ENCODE peak calls at places on chromosomes 5 and 9, in six cellular contexts. Q is SK-N-SH, V is HCT116, U is MM.1S, K is PC-3, E is neural progenitor cell. F is an unnamed sample. For H3K27me3, the result is how much of the 10 kb centered on the place peaks cover.

GRCh38 chr5:41708604-41708940 is 161.7 kb downstream of the OXCT1 start:
- DNase-seq in Q (no peak), V (no peak), U (no peak), K (no peak), E (no peak), F (no peak)

GRCh38 chr9:131557855-131558548 is 12.7 kb downstream of the PRRT1B start:
- DNase-seq in Q (no peak), V (no peak), U (no peak), K (no peak), E (no peak), F (no peak)

GRCh38 chr5:93789173-93790070 is 48.0 kb upstream of the POU5F2 start:
- DNase-seq in Q (no peak), V (no peak), U (no peak), K (peak), E (no peak), F (peak)

GRCh38 chr9:131892162-131892707 is 152.4 kb upstream of the RAPGEF1 start:
- DNase-seq in Q (no peak), V (no peak), U (no peak), K (peak), E (no peak), F (no peak)

GRCh38 chr5:107389130-107389553 is 281.6 kb downstream of the EFNA5 start:
- DNase-seq in Q (no peak), V (no peak), U (peak), K (peak), E (no peak), F (peak)

GRCh38 chr5:142540774-142541466 is 145.0 kb downstream of the FGF1 start:
- DNase-seq in Q (no peak), V (no peak), U (no peak), K (no peak), E (no peak), F (peak)

GRCh38 chr5:60334281-60334713 is 365.7 kb downstream of the DEPDC1B start:
- DNase-seq in Q (no peak), V (no peak), U (no peak), K (peak), E (no peak), F (peak)

GRCh38 chr9:120946259-120946658 is 19.7 kb upstream of the TRAF1 start:
- DNase-seq in Q (no peak), V (no peak), U (no peak), K (peak), E (no peak), F (peak)

GRCh38 chr5:134209477-134210240 is 16.2 kb downstream of the PPP2CA start:
- DNase-seq in Q (no peak), V (no peak), U (no peak), K (no peak), E (no peak), F (no peak)

GRCh38 chr5:37249820-37250175 is 622 bp upstream of the CPLANE1 start:
- DNase-seq in Q (no peak), V (no peak), U (no peak), K (no peak), E (no peak), F (no peak)

GRCh38 chr9:129311638-129312037 is 133.6 kb upstream of the IER5L start:
- DNase-seq in Q (no peak), V (no peak), U (no peak), K (no peak), E (no peak), F (no peak)

GRCh38 chr5:65722575-65723424 is 795 bp downstream of the NLN start:
- DNase-seq in Q (peak), V (peak), U (no peak), K (peak), E (peak), F (peak)

GRCh38 chr5:50564079-50564478 is 102.4 kb upstream of the PARP8 start:
- DNase-seq in Q (no peak), V (no peak), U (peak), K (no peak), E (no peak), F (no peak)

GRCh38 chr9:83596899-83597504 is 25.9 kb upstream of the IDNK start:
- DNase-seq in Q (peak), V (peak), U (peak), K (peak), E (peak), F (peak)

GRCh38 chr5:103444333-103445038 is 118.1 kb downstream of the NUDT12 start:
- DNase-seq in Q (peak), V (no peak), U (peak), K (peak), E (no peak), F (no peak)

GRCh38 chr5:107806705-107807104 is 136.0 kb upstream of the EFNA5 start:
- DNase-seq in Q (no peak), V (peak), U (no peak), K (peak), E (no peak), F (peak)

GRCh38 chr9:28365020-28365640 is 791.8 kb upstream of the C9orf72 start:
- DNase-seq in Q (no peak), V (no peak), U (no peak), K (peak), E (peak), F (peak)

GRCh38 chr5:151880304-151880703 is 44.3 kb downstream of the GLRA1 start:
- DNase-seq in Q (no peak), V (no peak), U (no peak), K (no peak), E (no peak), F (no peak)

GRCh38 chr9:92294297-92294676 is 790 bp upstream of the IARS1 start:
- DNase-seq in Q (peak), V (no peak), U (peak), K (no peak), E (peak), F (peak)

GRCh38 chr5:55226027-55226933 is 835 bp downstream of the MCIDAS start:
- DNase-seq in Q (peak), V (peak), U (peak), K (peak), E (peak), F (peak)

GRCh38 chr9:125375820-125376219 is 114.2 kb downstream of the GAPVD1 start:
- DNase-seq in Q (no peak), V (no peak), U (no peak), K (no peak), E (no peak), F (no peak)

GRCh38 chr9:126663661-126664072 is 49.9 kb downstream of the LMX1B start:
- DNase-seq in Q (no peak), V (no peak), U (peak), K (no peak), E (no peak), F (no peak)

GRCh38 chr9:126661122-126661520 is 47.4 kb downstream of the LMX1B start:
- DNase-seq in Q (no peak), V (no peak), U (no peak), K (no peak), E (no peak), F (no peak)

GRCh38 chr9:126658201-126658600 is 44.5 kb downstream of the LMX1B start:
- DNase-seq in Q (no peak), V (no peak), U (no peak), K (no peak), E (no peak), F (no peak)

GRCh38 chr9:126661521-126662251 is 48.0 kb downstream of the LMX1B start:
- DNase-seq in Q (no peak), V (peak), U (no peak), K (peak), E (peak), F (peak)

GRCh38 chr9:126658964-126659555 is 45.3 kb downstream of the LMX1B start:
- DNase-seq in Q (no peak), V (no peak), U (no peak), K (no peak), E (peak), F (no peak)
- H3K27me3 ChIP-seq in Q (under half), V (under half), U (under half), K (under half), E (half or more), F (under half)

DNA sequence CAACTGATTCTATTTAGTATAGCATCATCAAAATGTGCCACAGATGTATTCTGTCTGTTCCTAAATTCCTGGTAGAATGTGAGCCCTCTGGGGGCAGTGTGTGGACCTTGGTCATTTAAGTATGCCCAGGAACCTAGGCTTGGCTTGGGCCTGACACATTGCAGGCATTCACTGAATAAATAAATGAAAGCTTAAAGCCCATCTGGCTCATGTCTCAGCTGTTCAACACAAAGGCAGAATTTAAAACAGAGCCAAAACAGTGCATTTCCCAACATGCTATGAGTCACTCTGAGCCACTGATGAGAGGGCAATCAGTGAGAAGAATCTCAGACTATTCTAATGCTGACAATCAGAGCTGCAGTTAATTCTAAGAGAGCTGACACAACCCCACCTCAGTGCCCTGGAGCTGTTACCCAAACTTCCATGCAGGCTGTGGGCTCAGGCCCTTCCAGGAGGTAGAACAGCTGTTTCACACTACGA is 8.1 kb downstream of the FAM193B start:
- DNase-seq in Q (no peak), V (no peak), U (no peak), K (peak), E (no peak), F (peak)
- TF ChIP-seq EZH2phosphoT487 in Q (no peak), V (no peak), U (no peak), K (no peak), E (no peak), F (peak)

DNA sequence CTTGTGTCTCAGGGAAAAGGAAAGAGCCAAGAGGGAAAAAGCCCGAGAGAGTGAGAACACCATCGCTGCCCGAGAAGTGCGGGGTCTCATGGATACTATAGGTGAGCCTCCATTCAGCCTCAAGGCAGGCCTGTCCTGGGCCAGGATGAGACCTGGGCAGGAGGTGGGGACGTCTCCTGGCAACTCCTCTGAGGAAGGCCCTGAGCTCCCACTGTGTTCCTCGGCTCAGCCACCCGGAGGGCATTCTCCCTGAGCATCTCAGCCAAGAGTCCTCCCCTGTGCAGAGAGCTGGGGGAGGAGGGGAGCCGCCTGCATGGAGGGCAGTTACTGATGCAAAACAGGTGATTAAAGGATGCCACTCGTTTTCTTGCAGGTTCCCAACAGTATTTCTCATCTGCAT is 4.6 kb downstream of the CCDC180 start:
- DNase-seq in Q (no peak), V (no peak), U (no peak), K (no peak), E (no peak), F (no peak)
- H3K9ac ChIP-seq in Q (no peak), V (no peak), U (no peak), K (no peak), E (no peak), F (no peak)

GRCh38 chr9:99828054-99828416 is 6.3 kb downstream of the NR4A3 start:
- DNase-seq in Q (no peak), V (no peak), U (no peak), K (no peak), E (peak), F (no peak)
- H3K27me3 ChIP-seq in Q (under half), V (under half), U (under half), K (under half), E (half or more), F (under half)

GRCh38 chr5:19733612-19734495 is 254.1 kb downstream of the CDH18 start:
- DNase-seq in Q (no peak), V (no peak), U (no peak), K (no peak), E (no peak), F (no peak)

GRCh38 chr5:19745247-19745646 is 242.8 kb downstream of the CDH18 start:
- DNase-seq in Q (no peak), V (no peak), U (no peak), K (no peak), E (peak), F (no peak)

GRCh38 chr5:19734706-19735240 is 253.2 kb downstream of the CDH18 start:
- DNase-seq in Q (no peak), V (no peak), U (no peak), K (peak), E (no peak), F (no peak)

GRCh38 chr5:19739691-19740090 is 248.3 kb downstream of the CDH18 start:
- DNase-seq in Q (peak), V (no peak), U (no peak), K (peak), E (peak), F (no peak)
- TF ChIP-seq EZH2phosphoT487 in Q (no peak), V (no peak), U (no peak), K (no peak), E (no peak), F (no peak)

GRCh38 chr9:16417101-16417500 is 453.4 kb downstream of the BNC2 start:
- DNase-seq in Q (no peak), V (no peak), U (peak), K (peak), E (no peak), F (peak)
- H3K9ac ChIP-seq in Q (no peak), V (no peak), U (no peak), K (peak), E (no peak), F (peak)

GRCh38 chr5:135601466-135601865 is 22.7 kb upstream of the CXCL14 start:
- DNase-seq in Q (no peak), V (no peak), U (no peak), K (no peak), E (no peak), F (no peak)

GRCh38 chr5:135604046-135604445 is 25.3 kb upstream of the CXCL14 start:
- DNase-seq in Q (no peak), V (no peak), U (no peak), K (no peak), E (no peak), F (no peak)

GRCh38 chr5:135600971-135601381 is 22.2 kb upstream of the CXCL14 start:
- DNase-seq in Q (no peak), V (no peak), U (no peak), K (no peak), E (no peak), F (no peak)

GRCh38 chr5:135605221-135605620 is 26.4 kb upstream of the CXCL14 start:
- DNase-seq in Q (no peak), V (no peak), U (no peak), K (no peak), E (no peak), F (no peak)

GRCh38 chr5:135602882-135603721 is 24.3 kb upstream of the CXCL14 start:
- DNase-seq in Q (no peak), V (no peak), U (no peak), K (no peak), E (peak), F (no peak)
- H3K27me3 ChIP-seq in Q (under half), V (under half), U (under half), K (under half), E (under half), F (under half)

GRCh38 chr9:134475051-134475790 is 149.0 kb downstream of the RXRA start:
- DNase-seq in Q (no peak), V (no peak), U (no peak), K (no peak), E (no peak), F (peak)
- TF ChIP-seq EZH2phosphoT487 in Q (no peak), V (no peak), U (no peak), K (no peak), E (no peak), F (no peak)